ENCODE peak calls at places on chromosomes 3 and 15, in six cellular contexts. O is COLO829, X is NCI-H1417, Z is T-helper 1 cell, R is A172, I is RWPE1. G is an unnamed sample.

GRCh38 chr15:84832446-84833040 is 15.4 kb downstream of the ALPK3 start:
- DNase-seq in O (no peak), X (peak; percentile 55), Z (no peak), R (no peak), I (no peak), G (no peak)

GRCh38 chr15:44136991-44137477 is 58.0 kb downstream of the FRMD5 start:
- DNase-seq in O (no peak), X (no peak), Z (no peak), R (no peak), I (no peak), G (no peak)

GRCh38 chr15:90201150-90201943 is at the start of gene SEMA4B:
- DNase-seq in O (peak; percentile 63), X (peak; percentile 91), Z (peak; percentile 74), R (no peak), I (peak; percentile 80), G (peak; percentile 78)

GRCh38 chr15:67548862-67549651 is 6.6 kb downstream of the MAP2K5 start:
- DNase-seq in O (no peak), X (peak; percentile 90), Z (no peak), R (peak; percentile 56), I (no peak), G (no peak)

GRCh38 chr3:182979103-182979697 is 1.1 kb downstream of the DCUN1D1 start:
- DNase-seq in O (no peak), X (peak; percentile 89), Z (no peak), R (no peak), I (no peak), G (no peak)

GRCh38 chr3:13051066-13051465 is 22.2 kb downstream of the IQSEC1 start:
- DNase-seq in O (no peak), X (peak; percentile 63), Z (no peak), R (no peak), I (no peak), G (no peak)

GRCh38 chr3:140159646-140160045 is 224.7 kb downstream of the CLSTN2 start:
- DNase-seq in O (no peak), X (no peak), Z (no peak), R (no peak), I (no peak), G (no peak)

GRCh38 chr3:184175981-184176376 is 1.3 kb downstream of the AP2M1 start:
- DNase-seq in O (no peak), X (no peak), Z (no peak), R (no peak), I (no peak), G (no peak)

GRCh38 chr3:43155464-43156121 is 49.7 kb upstream of the POMGNT2 start:
- DNase-seq in O (peak; percentile 59), X (peak; percentile 6), Z (no peak), R (peak; percentile 69), I (peak; percentile 69), G (no peak)

GRCh38 chr3:95097493-95097892 is 1034.6 kb downstream of the NSUN3 start:
- DNase-seq in O (no peak), X (peak; percentile 38), Z (no peak), R (no peak), I (no peak), G (no peak)

GRCh38 chr15:89299896-89300295 is 34.7 kb downstream of the POLG start:
- DNase-seq in O (peak; percentile 32), X (peak; percentile 37), Z (no peak), R (no peak), I (no peak), G (no peak)

GRCh38 chr3:67017211-67017610 is 19.1 kb downstream of the KBTBD8 start:
- DNase-seq in O (no peak), X (no peak), Z (no peak), R (no peak), I (peak; percentile 28), G (no peak)

GRCh38 chr3:17759901-17760300 is 17.5 kb upstream of the TBC1D5 start:
- DNase-seq in O (peak; percentile 40), X (no peak), Z (no peak), R (no peak), I (no peak), G (no peak)

GRCh38 chr15:91302588-91303439 is 202.8 kb downstream of the SV2B start:
- DNase-seq in O (peak; percentile 82), X (peak; percentile 92), Z (peak; percentile 50), R (peak; percentile 52), I (peak; percentile 78), G (no peak)

GRCh38 chr15:100771745-100772144 is 107.9 kb upstream of the ALDH1A3 start:
- DNase-seq in O (no peak), X (no peak), Z (no peak), R (no peak), I (no peak), G (no peak)

GRCh38 chr3:134078169-134078821 is 48.6 kb upstream of the SLCO2A1 start:
- DNase-seq in O (no peak), X (no peak), Z (no peak), R (no peak), I (no peak), G (no peak)

GRCh38 chr3:24351779-24352469 is 142.7 kb downstream of the THRB start:
- DNase-seq in O (no peak), X (no peak), Z (no peak), R (no peak), I (no peak), G (no peak)

GRCh38 chr15:70411464-70411863 is 313.7 kb upstream of the TLE3 start:
- DNase-seq in O (no peak), X (no peak), Z (no peak), R (no peak), I (no peak), G (no peak)

GRCh38 chr15:77901251-77901881 is 176.1 kb downstream of the TBC1D2B start:
- DNase-seq in O (no peak), X (no peak), Z (no peak), R (no peak), I (no peak), G (no peak)

GRCh38 chr3:13081603-13082360 is 8.6 kb upstream of the IQSEC1 start:
- DNase-seq in O (no peak), X (peak; percentile 17), Z (no peak), R (no peak), I (no peak), G (no peak)

GRCh38 chr15:63626955-63627354 is 29.8 kb downstream of the FBXL22 start:
- DNase-seq in O (no peak), X (no peak), Z (no peak), R (no peak), I (no peak), G (no peak)

GRCh38 chr15:51266548-51266947 is 71.8 kb downstream of the CYP19A1 start:
- DNase-seq in O (no peak), X (no peak), Z (no peak), R (no peak), I (no peak), G (no peak)

GRCh38 chr3:196222876-196223595 is 6.7 kb downstream of the SLC51A start:
- DNase-seq in O (no peak), X (peak; percentile 71), Z (no peak), R (no peak), I (peak; percentile 17), G (no peak)

GRCh38 chr15:52657338-52657737 is 21.9 kb downstream of the ATOSA start:
- DNase-seq in O (no peak), X (no peak), Z (no peak), R (peak; percentile 32), I (no peak), G (no peak)

GRCh38 chr15:36109943-36110658 is 469.3 kb upstream of the CDIN1 start:
- DNase-seq in O (no peak), X (no peak), Z (no peak), R (peak; percentile 59), I (peak; percentile 15), G (no peak)

GRCh38 chr3:194107126-194107525 is 28.8 kb upstream of the HES1 start:
- DNase-seq in O (no peak), X (no peak), Z (no peak), R (no peak), I (no peak), G (peak; percentile 26)

GRCh38 chr15:20646529-20647142 is 105.0 kb upstream of the GOLGA6L6 start:
- DNase-seq in O (peak; percentile 51), X (no peak), Z (no peak), R (no peak), I (peak; percentile 36), G (no peak)

GRCh38 chr15:40137011-40137906 is 23.6 kb upstream of the BUB1B start:
- DNase-seq in O (no peak), X (peak; percentile 1), Z (no peak), R (no peak), I (no peak), G (no peak)

GRCh38 chr15:27271258-27271657 is 300.3 kb downstream of the GABRG3 start:
- DNase-seq in O (no peak), X (peak; percentile 96), Z (no peak), R (no peak), I (no peak), G (no peak)

GRCh38 chr3:127135241-127136023 is 57.5 kb upstream of the PRR23E start:
- DNase-seq in O (no peak), X (peak; percentile 79), Z (no peak), R (no peak), I (no peak), G (no peak)

G was measured in activated naive CD4-positive, alpha-beta T cell treated with anti-CD3 and anti-CD28 coated beads, Interleukin-2, amount 50 U/mL, for 16 hours.